ENCODE peak calls at places on chromosomes 6 and 20, in eight cellular contexts. L is breast epithelium; T is CD8-positive, alpha-beta T cell; W is foreskin fibroblast; K is choroid plexus epithelial cell; R is heart right ventricle; D is coronary artery; O is cardiac fibroblast. X is an unnamed sample.

GRCh38 chr6:125251516-125252229 is 50.1 kb downstream of the HDDC2 start:
- DNase-seq in W (no peak), L (no peak), K (peak; percentile 27), R (no peak), O (no peak), T (no peak), D (no peak), X (no peak)

GRCh38 chr6:91879346-91879995 is 1292.6 kb upstream of the MAP3K7 start:
- DNase-seq in R (no peak), K (no peak), D (no peak), T (no peak), O (no peak), W (no peak), L (no peak), X (no peak)

GRCh38 chr6:80640176-80640575 is 533.7 kb downstream of the BCKDHB start:
- DNase-seq in L (no peak), T (no peak), K (no peak), R (no peak), O (no peak), W (no peak), D (no peak), X (no peak)

GRCh38 chr20:50227506-50227905 is 36.9 kb downstream of the CEBPB start:
- DNase-seq in L (no peak), O (no peak), D (no peak), W (no peak), R (no peak), T (no peak), K (no peak), X (no peak)

GRCh38 chr6:134478764-134479399 is 161.0 kb upstream of the SGK1 start:
- DNase-seq in D (no peak), R (no peak), O (no peak), T (no peak), L (no peak), W (no peak), K (no peak), X (no peak)

GRCh38 chr20:18805881-18806280 is 7.7 kb upstream of the SCP2D1 start:
- DNase-seq in W (peak; percentile 15), R (no peak), O (peak; percentile 9), L (no peak), T (no peak), K (no peak), D (no peak), X (no peak)

GRCh38 chr6:36204068-36204753 is 7.7 kb downstream of the BRPF3 start:
- DNase-seq in K (no peak), R (no peak), L (no peak), O (no peak), W (no peak), T (peak; percentile 77), D (no peak), X (peak; percentile 51)

GRCh38 chr6:85436408-85436807 is 13.5 kb upstream of the NT5E start:
- DNase-seq in L (no peak), D (no peak), T (no peak), R (no peak), K (peak; percentile 79), W (peak; percentile 74), O (no peak), X (no peak)

GRCh38 chr6:150902142-150902800 is 36.8 kb downstream of the MTHFD1L start:
- DNase-seq in R (no peak), O (peak; percentile 22), D (no peak), K (peak; percentile 53), L (no peak), T (no peak), W (no peak), X (no peak)

GRCh38 chr20:7798176-7798575 is 142.1 kb downstream of the HAO1 start:
- DNase-seq in L (no peak), R (no peak), K (peak; percentile 28), O (peak; percentile 68), T (no peak), D (no peak), W (no peak), X (no peak)

GRCh38 chr6:169792306-169793015 is 41.0 kb downstream of the ERMARD start:
- DNase-seq in O (no peak), K (no peak), D (peak; percentile 64), T (peak; percentile 31), L (no peak), W (no peak), R (no peak), X (no peak)

GRCh38 chr6:33277663-33278391 is 904 bp downstream of the B3GALT4 start:
- DNase-seq in R (no peak), W (no peak), T (peak; percentile 63), O (no peak), K (no peak), D (no peak), L (no peak), X (no peak)

GRCh38 chr6:53568776-53569616 is 24.1 kb upstream of the GCLC start:
- DNase-seq in W (no peak), O (no peak), R (no peak), K (no peak), D (no peak), L (no peak), T (no peak), X (no peak)

DNA sequence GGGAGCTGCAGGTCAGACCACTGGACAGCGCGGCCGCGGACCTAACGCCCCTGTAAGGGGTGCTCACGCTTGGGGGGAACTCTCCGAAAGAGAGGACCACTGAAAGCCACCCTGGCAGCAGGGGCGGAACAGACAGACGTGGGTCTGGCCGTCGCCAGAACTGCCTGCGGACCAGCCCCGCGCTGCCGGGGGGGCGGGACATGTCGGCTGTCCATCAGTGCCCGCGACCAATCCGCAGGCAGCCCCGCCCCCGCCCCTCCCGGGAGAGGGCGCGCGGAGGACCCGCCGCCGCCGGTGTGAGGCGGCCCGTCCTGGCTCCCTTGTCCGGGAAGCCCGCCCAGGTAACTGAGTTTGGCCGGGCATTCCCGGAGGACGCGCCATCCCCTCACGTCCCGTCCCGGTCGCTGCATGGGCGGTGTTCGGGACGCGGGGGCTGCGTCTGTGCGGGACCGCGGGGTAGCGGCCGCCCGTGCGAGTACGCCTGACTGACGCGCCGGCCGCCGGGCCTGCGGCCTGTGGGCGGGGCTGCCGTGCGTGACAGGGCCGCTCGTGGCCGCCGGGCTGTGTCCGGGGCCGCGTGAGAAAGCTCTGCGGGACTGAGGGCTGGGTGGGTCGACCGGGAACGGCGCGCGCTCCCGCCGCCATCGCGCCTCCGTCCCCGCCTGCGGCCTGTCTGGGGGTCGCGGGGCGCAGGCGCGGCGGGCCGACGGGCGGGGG is 490 bp upstream of the PLCG1 start:
- DNase-seq in W (peak; percentile 77), L (peak; percentile 88), D (peak; percentile 92), T (peak; percentile 89), O (peak; percentile 78), K (peak; percentile 82), R (peak; percentile 91), X (peak; percentile 87)
- H3K4me3 ChIP-seq in W (peak overlapping the region; percentile 66), L (peak overlapping the region; percentile 86), D (peak overlapping the region; percentile 95), T (peak overlapping the region; percentile 72), O (peak overlapping the region; percentile 53), K (peak overlapping the region; percentile 84), R (peak overlapping the region; percentile 86), X (peak overlapping the region; percentile 82)

DNA sequence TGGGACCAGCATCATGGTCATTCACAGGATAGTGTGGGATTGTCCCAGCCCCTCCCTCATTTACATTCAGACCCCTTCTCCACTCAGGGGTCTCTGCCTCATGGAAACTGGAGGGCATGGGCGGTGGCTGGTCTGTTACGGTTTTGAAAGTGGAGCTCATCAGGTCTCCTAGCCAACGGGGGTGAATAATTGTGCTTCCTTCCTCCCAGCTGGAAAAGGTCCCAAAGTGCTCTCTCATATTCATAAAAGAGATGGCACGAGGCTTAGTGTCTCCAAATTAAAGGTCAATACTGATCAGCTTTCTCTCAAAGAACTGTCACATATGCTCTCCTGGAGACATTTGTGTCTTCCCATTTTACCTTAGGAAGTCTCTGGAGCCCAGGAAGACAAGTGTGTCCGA is 19.9 kb downstream of the JARID2 start:
- DNase-seq in D (no peak), O (peak; percentile 65), K (no peak), R (no peak), W (no peak), T (no peak), L (no peak), X (no peak)
- H3K4me3 ChIP-seq in D (no peak overlapping the region), O (no peak overlapping the region), K (no peak overlapping the region), R (peak overlapping the region; percentile 13), W (no peak overlapping the region), T (no peak overlapping the region), L (no peak overlapping the region), X (no peak overlapping the region)

GRCh38 chr6:159068904-159069578 is 24.2 kb upstream of the TAGAP start:
- DNase-seq in R (no peak), D (no peak), W (no peak), O (no peak), T (no peak), L (no peak), K (no peak), X (no peak)
- H3K4me3 ChIP-seq in R (no peak overlapping the region), D (no peak overlapping the region), W (no peak overlapping the region), O (no peak overlapping the region), T (no peak overlapping the region), L (no peak overlapping the region), K (no peak overlapping the region), X (no peak overlapping the region)

GRCh38 chr20:46012926-46013825 is 4.5 kb downstream of the MMP9 start:
- DNase-seq in L (no peak), D (no peak), O (no peak), K (no peak), R (no peak), T (no peak), W (no peak), X (no peak)
- H3K4me3 ChIP-seq in L (no peak overlapping the region), D (peak overlapping the region; percentile 39), O (no peak overlapping the region), K (no peak overlapping the region), R (no peak overlapping the region), T (peak overlapping the region; percentile 22), W (no peak overlapping the region), X (no peak overlapping the region)

GRCh38 chr6:38937839-38938613 is 110.6 kb upstream of the GLP1R start:
- DNase-seq in O (no peak), T (no peak), L (no peak), D (no peak), R (no peak), K (no peak), W (no peak), X (no peak)
- H3K4me3 ChIP-seq in O (no peak overlapping the region), T (no peak overlapping the region), L (no peak overlapping the region), D (no peak overlapping the region), R (no peak overlapping the region), K (no peak overlapping the region), W (no peak overlapping the region), X (no peak overlapping the region)

X was measured in small intestine.